ENCODE peak calls at places on chromosomes 4 and X, in five cellular contexts. B is stomach, L is sigmoid colon, Y is GM12878, I is SK-N-SH. Q is an unnamed sample.

GRCh38 chr4:87144346-87144745 is 76.1 kb downstream of the KLHL8 start:
- DNase-seq in I (no peak), B (no peak), L (no peak), Y (no peak), Q (no peak)

GRCh38 chrX:151694121-151694520 is 1.1 kb upstream of the PRRG3 start:
- DNase-seq in Y (no peak), I (no peak), L (no peak), B (no peak), Q (no peak)

GRCh38 chr4:131584587-131584986 is 1564.5 kb upstream of the PCDH10 start:
- DNase-seq in I (no peak), L (no peak), Y (no peak), B (no peak), Q (no peak)

GRCh38 chr4:123976875-123977274 is 580.3 kb downstream of the SPRY1 start:
- DNase-seq in Y (no peak), I (no peak), B (no peak), L (no peak), Q (no peak)

GRCh38 chr4:63558709-63559108 is 850.5 kb downstream of the TECRL start:
- DNase-seq in Y (no peak), L (no peak), I (no peak), B (no peak), Q (no peak)

GRCh38 chrX:10531927-10532326 is 88.5 kb downstream of the MID1 start:
- DNase-seq in B (no peak), Y (no peak), L (no peak), I (no peak), Q (no peak)

GRCh38 chr4:8920289-8920965 is 48.8 kb upstream of the HMX1 start:
- DNase-seq in B (no peak), Y (no peak), I (no peak), L (peak), Q (no peak)

GRCh38 chr4:3679851-3680311 is 86.3 kb upstream of the ADRA2C start:
- DNase-seq in Y (no peak), I (no peak), L (peak), B (no peak), Q (no peak)

GRCh38 chrX:127128282-127128681 is 308.8 kb downstream of the PRR32 start:
- DNase-seq in Y (no peak), I (no peak), B (no peak), L (no peak), Q (no peak)

GRCh38 chrX:107878106-107878505 is 52.4 kb downstream of the MID2 start:
- DNase-seq in B (no peak), L (no peak), Y (no peak), I (no peak), Q (no peak)

GRCh38 chr4:66108898-66109297 is 438.6 kb upstream of the EPHA5 start:
- DNase-seq in Y (no peak), L (no peak), I (no peak), B (no peak), Q (no peak)

GRCh38 chr4:68724426-68724825 is 54.0 kb upstream of the UGT2B15 start:
- DNase-seq in Y (no peak), B (no peak), I (no peak), L (no peak), Q (no peak)

GRCh38 chr4:168759321-168759720 is 250.7 kb downstream of the CBR4 start:
- DNase-seq in I (no peak), B (no peak), Y (no peak), L (no peak), Q (no peak)

GRCh38 chr4:103915224-103915869 is 195.6 kb upstream of the TACR3 start:
- DNase-seq in I (peak), Y (peak), B (no peak), L (no peak), Q (no peak)

GRCh38 chr4:157280673-157281072 is 60.1 kb downstream of the GRIA2 start:
- DNase-seq in B (no peak), Y (no peak), L (no peak), I (no peak), Q (no peak)

GRCh38 chrX:70301716-70302115 is 11.8 kb downstream of the KIF4A start:
- DNase-seq in B (no peak), I (no peak), L (no peak), Y (no peak), Q (no peak)

GRCh38 chr4:102586644-102587021 is 85.5 kb downstream of the NFKB1 start:
- DNase-seq in B (no peak), I (no peak), L (no peak), Y (peak), Q (no peak)

GRCh38 chrX:67610282-67610681 is 66.5 kb downstream of the AR start:
- DNase-seq in B (no peak), L (no peak), Y (no peak), I (no peak), Q (no peak)

GRCh38 chr4:175125410-175126068 is 207.4 kb downstream of the ADAM29 start:
- DNase-seq in Y (no peak), L (no peak), I (no peak), B (no peak), Q (no peak)

GRCh38 chrX:115191490-115192243 is 2.5 kb downstream of the RBMXL3 start:
- DNase-seq in I (no peak), Y (no peak), L (no peak), B (no peak), Q (no peak)

GRCh38 chr4:1953335-1953734 is 55.4 kb downstream of the NELFA start:
- DNase-seq in I (no peak), L (no peak), Y (no peak), B (no peak), Q (no peak)

GRCh38 chrX:103608305-103608963 is 671 bp downstream of the TCEAL3 start:
- DNase-seq in Y (no peak), I (peak), L (no peak), B (no peak), Q (no peak)

GRCh38 chr4:153472122-153473037 is 6.2 kb downstream of the TMEM131L start:
- DNase-seq in I (no peak), B (no peak), Y (peak), L (no peak), Q (no peak)

GRCh38 chr4:153474251-153474650 is 8.1 kb downstream of the TMEM131L start:
- DNase-seq in B (no peak), L (no peak), Y (no peak), I (no peak), Q (no peak)

GRCh38 chr4:153468587-153468986 is 2.4 kb downstream of the TMEM131L start:
- DNase-seq in B (no peak), Y (peak), L (no peak), I (peak), Q (no peak)

GRCh38 chr4:153467897-153468262 is 1.7 kb downstream of the TMEM131L start:
- DNase-seq in Y (no peak), I (no peak), B (no peak), L (no peak), Q (no peak)

GRCh38 chr4:153471691-153472080 is 5.5 kb downstream of the TMEM131L start:
- DNase-seq in L (no peak), Y (no peak), B (no peak), I (no peak), Q (no peak)
- H3K4me3 ChIP-seq in L (no peak), Y (peak), B (no peak), I (no peak), Q (no peak)

GRCh38 chr4:33924239-33924638 is 2320.1 kb downstream of the ARAP2 start:
- DNase-seq in B (no peak), L (no peak), Y (no peak), I (no peak), Q (no peak)

GRCh38 chr4:33924801-33925200 is 2319.5 kb downstream of the ARAP2 start:
- DNase-seq in Y (no peak), I (no peak), L (no peak), B (no peak), Q (no peak)

DNA sequence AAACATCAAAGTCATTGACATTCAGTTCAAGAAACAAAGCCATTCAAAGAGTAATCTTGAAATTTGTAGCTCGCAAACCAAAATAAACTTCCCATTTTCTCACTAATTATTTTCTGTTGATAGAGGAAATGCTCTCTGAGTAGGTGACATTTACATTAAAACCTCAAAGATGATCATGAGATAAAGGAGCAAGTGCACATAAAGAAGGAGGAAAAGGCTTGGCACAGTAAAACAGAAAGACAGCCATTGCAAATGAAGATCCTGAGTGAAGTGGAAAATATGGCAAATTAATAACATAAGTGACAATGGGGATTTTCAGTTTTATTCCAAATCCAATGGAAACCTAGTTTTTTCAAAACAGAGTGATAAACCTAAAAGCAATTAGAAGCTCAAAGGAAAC is 2320.8 kb downstream of the ARAP2 start:
- DNase-seq in B (no peak), I (no peak), L (no peak), Y (no peak), Q (no peak)
- H3K27ac ChIP-seq in B (no peak), I (no peak), L (no peak), Y (no peak), Q (no peak)

GRCh38 chr4:188623314-188623854 is 484.1 kb downstream of the TRIML1 start:
- DNase-seq in L (no peak), Y (no peak), B (no peak), I (no peak), Q (no peak)
- TF ChIP-seq EP300 in L (no peak), Y (no peak), B (no peak), I (no peak), Q (no peak)

GRCh38 chr4:118353452-118353851 is 649 bp upstream of the PRSS12 start:
- DNase-seq in Y (no peak), I (peak), L (no peak), B (no peak), Q (no peak)
- H3K4me3 ChIP-seq in Y (no peak), I (peak), L (peak), B (peak), Q (peak)

GRCh38 chr4:176150704-176151103 is 44.7 kb downstream of the SPATA4 start:
- DNase-seq in I (no peak), Y (no peak), B (no peak), L (no peak), Q (no peak)
- H3K27ac ChIP-seq in I (peak), Y (no peak), B (no peak), L (peak), Q (no peak)